ENCODE peak calls at places on chromosomes 4 and X, in eight cellular contexts. G, B, N, M, A, V, Z and I are unnamed samples.

GRCh38 chrX:14022019-14022418 is 7.7 kb downstream of the GEMIN8 start:
- DNase-seq in G (no peak), B (no peak), N (no peak), M (no peak), A (no peak), V (no peak), Z (no peak), I (no peak)

GRCh38 chr4:26782168-26782829 is 78.3 kb upstream of the STIM2 start:
- DNase-seq in G (no peak), B (no peak), N (no peak), M (no peak), A (peak), V (no peak), Z (peak), I (no peak)

GRCh38 chr4:78512357-78512920 is 39.1 kb upstream of the ANXA3 start:
- DNase-seq in G (no peak), B (no peak), N (no peak), M (no peak), A (no peak), V (no peak), Z (no peak), I (no peak)

GRCh38 chrX:12370444-12371089 is 232.3 kb downstream of the FRMPD4 start:
- DNase-seq in G (no peak), B (no peak), N (no peak), M (no peak), A (no peak), V (no peak), Z (peak), I (no peak)

GRCh38 chr4:153399358-153399757 is 54.9 kb downstream of the MND1 start:
- DNase-seq in G (no peak), B (no peak), N (no peak), M (no peak), A (no peak), V (no peak), Z (no peak), I (no peak)

GRCh38 chr4:143270266-143270838 is 66.3 kb upstream of the GAB1 start:
- DNase-seq in G (no peak), B (no peak), N (no peak), M (no peak), A (no peak), V (no peak), Z (no peak), I (no peak)

GRCh38 chrX:53171356-53171755 is 53.7 kb downstream of the KDM5C start:
- DNase-seq in G (no peak), B (no peak), N (no peak), M (no peak), A (no peak), V (no peak), Z (no peak), I (no peak)

GRCh38 chr4:149441338-149441737 is 374.3 kb downstream of the IQCM start:
- DNase-seq in G (no peak), B (no peak), N (no peak), M (no peak), A (no peak), V (no peak), Z (no peak), I (no peak)

DNA sequence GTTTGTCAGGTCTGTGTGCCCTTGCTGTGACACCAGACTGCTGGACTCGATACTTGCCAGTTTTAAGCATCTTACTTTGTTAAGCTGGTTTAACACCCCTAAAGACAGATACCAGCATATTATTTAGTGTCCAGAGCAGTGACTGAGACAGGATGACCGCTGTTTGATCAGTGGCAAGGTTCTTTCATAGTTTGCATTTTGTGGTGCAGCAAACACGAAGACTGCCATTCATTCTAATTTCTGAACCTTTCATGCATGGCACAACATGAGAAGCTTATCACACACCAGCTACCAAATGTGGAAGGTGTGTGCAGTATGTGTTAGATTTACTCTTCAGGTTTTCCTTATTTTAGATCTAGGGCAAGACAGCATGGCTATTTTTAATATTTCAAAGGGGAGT is 28.2 kb downstream of the JADE1 start:
- DNase-seq in G (no peak), B (no peak), N (no peak), M (no peak), A (no peak), V (no peak), Z (no peak), I (no peak)
- H3K4me3 ChIP-seq in G (no peak), B (no peak), N (no peak), M (no peak), A (no peak), V (no peak), Z (no peak), I (no peak)

GRCh38 chr4:10006236-10006603 is 15.1 kb downstream of the SLC2A9 start:
- DNase-seq in G (peak), B (no peak), N (no peak), M (no peak), A (no peak), V (no peak), Z (peak), I (no peak)

GRCh38 chr4:10003666-10004065 is 17.6 kb downstream of the SLC2A9 start:
- DNase-seq in G (no peak), B (no peak), N (no peak), M (no peak), A (no peak), V (peak), Z (no peak), I (peak)

GRCh38 chr4:10006604-10007435 is 14.5 kb downstream of the SLC2A9 start:
- DNase-seq in G (no peak), B (no peak), N (no peak), M (no peak), A (no peak), V (no peak), Z (no peak), I (peak)

GRCh38 chr4:10007436-10007740 is 13.9 kb downstream of the SLC2A9 start:
- DNase-seq in G (no peak), B (no peak), N (no peak), M (no peak), A (no peak), V (no peak), Z (no peak), I (no peak)

DNA sequence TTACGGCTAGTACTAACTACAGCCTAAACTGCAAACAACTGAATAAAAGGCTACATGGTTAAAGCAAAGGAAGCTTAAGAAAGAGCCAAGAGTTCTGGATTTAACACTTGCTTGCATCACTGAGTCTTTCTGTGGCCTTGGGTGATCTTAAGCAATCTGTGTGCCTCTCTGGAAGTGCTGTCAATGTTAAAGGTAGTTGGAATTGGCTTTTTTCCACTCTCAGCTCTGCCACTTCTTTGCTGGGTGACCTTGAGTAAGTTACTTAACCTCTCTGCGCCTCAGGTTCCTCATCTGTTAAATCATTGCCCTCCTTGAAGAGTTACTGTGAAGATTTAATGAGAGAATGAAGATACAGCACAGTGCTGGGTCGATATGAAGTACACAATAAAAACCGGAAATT is 15.7 kb downstream of the SLC2A9 start:
- DNase-seq in G (no peak), B (no peak), N (no peak), M (no peak), A (no peak), V (no peak), Z (no peak), I (no peak)
- H3K4me3 ChIP-seq in G (no peak), B (no peak), N (no peak), M (no peak), A (no peak), V (no peak), Z (no peak), I (no peak)

GRCh38 chr4:3389186-3389878 is 52.4 kb upstream of the HGFAC start:
- DNase-seq in G (no peak), B (no peak), N (no peak), M (no peak), A (no peak), V (no peak), Z (no peak), I (no peak)
- H3K4me3 ChIP-seq in G (peak), B (no peak), N (no peak), M (no peak), A (no peak), V (no peak), Z (peak), I (peak)

GRCh38 chr4:88599298-88599697 is 7.0 kb downstream of the HERC3 start:
- DNase-seq in G (no peak), B (no peak), N (no peak), M (no peak), A (no peak), V (no peak), Z (peak), I (no peak)

GRCh38 chr4:88597970-88598369 is 5.7 kb downstream of the HERC3 start:
- DNase-seq in G (no peak), B (no peak), N (no peak), M (no peak), A (no peak), V (no peak), Z (no peak), I (no peak)

GRCh38 chr4:88604978-88605678 is 12.8 kb downstream of the HERC3 start:
- DNase-seq in G (no peak), B (no peak), N (no peak), M (no peak), A (no peak), V (no peak), Z (no peak), I (no peak)

GRCh38 chr4:88600129-88600849 is 8.0 kb downstream of the HERC3 start:
- DNase-seq in G (no peak), B (no peak), N (no peak), M (no peak), A (no peak), V (no peak), Z (peak), I (peak)

GRCh38 chr4:88599714-88600113 is 7.4 kb downstream of the HERC3 start:
- DNase-seq in G (no peak), B (no peak), N (no peak), M (no peak), A (no peak), V (no peak), Z (no peak), I (no peak)
- H3K4me3 ChIP-seq in G (no peak), B (no peak), N (no peak), M (no peak), A (no peak), V (peak), Z (peak), I (peak)

GRCh38 chr4:124710911-124711310 is 1.6 kb downstream of the ANKRD50 start:
- DNase-seq in G (no peak), B (no peak), N (no peak), M (peak), A (no peak), V (no peak), Z (no peak), I (no peak)
- H3K4me3 ChIP-seq in G (peak), B (no peak), N (peak), M (no peak), A (peak), V (no peak), Z (peak), I (peak)